ENCODE peak calls at places on chromosome 7, in ten cellular contexts. Y is A172, J is SHP77, H is AG10803, V is kidney epithelial cell, R is PC-3, Q is NCI-H2081 treated with DMSO at 0.1 percent for 48 hours, G is GM23338, T is vagina, D is thoracic aorta. U is an unnamed sample.

GRCh38 chr7:80596933-80597517 is 41.4 kb upstream of the CD36 start:
- DNase-seq in T (no peak), Q (no peak), Y (no peak), R (no peak), G (no peak), H (no peak), V (no peak), J (no peak), D (no peak), U (no peak)

GRCh38 chr7:76060842-76061241 is 12.9 kb downstream of the MDH2 start:
- DNase-seq in Q (no peak), G (no peak), V (no peak), J (no peak), D (no peak), H (no peak), R (no peak), T (no peak), Y (no peak), U (no peak)

GRCh38 chr7:151307536-151307935 is 34.1 kb upstream of the NUB1 start:
- DNase-seq in J (no peak), V (no peak), R (no peak), G (no peak), T (no peak), H (no peak), Q (no peak), D (no peak), Y (no peak), U (no peak)

GRCh38 chr7:107049971-107050532 is 5.5 kb downstream of the PRKAR2B start:
- DNase-seq in H (no peak), Y (no peak), J (no peak), D (no peak), R (no peak), G (no peak), V (no peak), T (no peak), Q (no peak), U (no peak)

GRCh38 chr7:90455163-90456030 is 14.0 kb upstream of the PTTG1IP2 start:
- DNase-seq in H (peak; percentile 54), G (peak; percentile 68), R (peak; percentile 67), V (peak; percentile 9), Y (peak; percentile 58), T (no peak), D (no peak), Q (peak; percentile 63), J (peak; percentile 45), U (no peak)

GRCh38 chr7:131027287-131027773 is 293.3 kb upstream of the KLF14 start:
- DNase-seq in D (no peak), T (no peak), J (no peak), Y (no peak), Q (no peak), R (no peak), H (peak; percentile 99), G (no peak), V (no peak), U (no peak)

GRCh38 chr7:123218866-123219265 is 19.1 kb upstream of the SLC13A1 start:
- DNase-seq in G (no peak), Y (no peak), Q (no peak), D (no peak), V (no peak), H (no peak), J (no peak), T (no peak), R (no peak), U (no peak)

GRCh38 chr7:132030161-132030568 is 473.7 kb upstream of the PODXL start:
- DNase-seq in D (no peak), G (no peak), V (no peak), T (no peak), R (peak; percentile 52), H (no peak), Q (no peak), Y (no peak), J (no peak), U (peak; percentile 50)

GRCh38 chr7:93894426-93894825 is 3.9 kb upstream of the TFPI2 start:
- DNase-seq in J (no peak), T (no peak), G (no peak), Y (peak; percentile 16), D (no peak), Q (no peak), V (no peak), R (peak; percentile 30), H (no peak), U (no peak)

GRCh38 chr7:3117488-3118228 is 74.0 kb upstream of the CARD11 start:
- DNase-seq in J (no peak), R (no peak), V (no peak), Q (no peak), G (no peak), Y (no peak), H (no peak), T (no peak), D (no peak), U (no peak)

GRCh38 chr7:109261781-109262180 is 692.1 kb downstream of the DNAJB9 start:
- DNase-seq in H (no peak), D (no peak), R (no peak), Y (no peak), V (no peak), Q (no peak), G (no peak), J (no peak), T (no peak), U (no peak)

GRCh38 chr7:45171946-45172345 is 14.4 kb downstream of the RAMP3 start:
- DNase-seq in V (no peak), T (no peak), R (no peak), Q (no peak), G (no peak), J (no peak), D (no peak), H (no peak), Y (no peak), U (no peak)

GRCh38 chr7:27883726-27884125 is 143.8 kb downstream of the TAX1BP1 start:
- DNase-seq in H (no peak), G (peak; percentile 24), R (no peak), Q (no peak), D (no peak), J (no peak), V (no peak), Y (no peak), T (no peak), U (no peak)

GRCh38 chr7:55476071-55476803 is 96.1 kb downstream of the VOPP1 start:
- DNase-seq in V (no peak), Y (peak; percentile 8), Q (no peak), D (no peak), J (no peak), R (no peak), H (peak; percentile 69), T (peak; percentile 70), G (no peak), U (no peak)

GRCh38 chr7:158318511-158318913 is 269.1 kb downstream of the PTPRN2 start:
- DNase-seq in T (peak; percentile 56), Y (no peak), D (no peak), H (no peak), G (no peak), R (no peak), Q (no peak), J (no peak), V (no peak), U (no peak)

GRCh38 chr7:104962781-104963180 is 51.2 kb upstream of the KMT2E start:
- DNase-seq in G (no peak), J (no peak), H (no peak), T (no peak), Y (no peak), D (no peak), Q (no peak), R (peak; percentile 46), V (no peak), U (no peak)

GRCh38 chr7:116607299-116607698 is 64.7 kb upstream of the MET start:
- DNase-seq in Q (no peak), V (no peak), Y (no peak), R (no peak), J (no peak), G (no peak), T (no peak), D (no peak), H (no peak), U (no peak)

GRCh38 chr7:76310102-76310957 is 7.9 kb downstream of the HSPB1 start:
- DNase-seq in T (peak; percentile 86), J (peak; percentile 82), G (no peak), V (no peak), Y (peak; percentile 61), Q (peak; percentile 47), R (no peak), H (no peak), D (no peak), U (peak; percentile 90)

GRCh38 chr7:12210179-12211053 is 678 bp upstream of the TMEM106B start:
- DNase-seq in Y (peak; percentile 5), H (no peak), T (no peak), D (no peak), G (peak; percentile 58), J (peak; percentile 81), R (peak; percentile 33), Q (no peak), V (no peak), U (peak; percentile 62)

GRCh38 chr7:46162582-46162981 is 241.5 kb upstream of the IGFBP3 start:
- DNase-seq in J (peak; percentile 37), V (no peak), G (no peak), Q (no peak), H (no peak), Y (peak; percentile 62), T (no peak), R (no peak), D (no peak), U (no peak)

GRCh38 chr7:14197280-14197679 is 207.8 kb upstream of the ETV1 start:
- DNase-seq in Q (peak; percentile 79), G (no peak), Y (no peak), J (peak; percentile 18), D (no peak), H (no peak), R (no peak), T (no peak), V (no peak), U (no peak)